ENCODE peak calls at places on chromosome 14, in six cellular contexts. One of them, this sample, is unnamed.

GRCh38 chr14:72070458-72070857 is 138.2 kb downstream of the RGS6 start:
- DNase-seq in cardiac fibroblast: no peak
- DNase-seq in HCT116: no peak
- DNase-seq in D721Med: no peak
- DNase-seq in endothelial cell: no peak
- DNase-seq in astrocyte of the spinal cord: no peak
- DNase-seq in this sample: no peak

GRCh38 chr14:101196795-101197590 is 293.5 kb upstream of the RTL1 start:
- DNase-seq in cardiac fibroblast: no peak
- DNase-seq in HCT116: no peak
- DNase-seq in D721Med: no peak
- DNase-seq in endothelial cell: no peak
- DNase-seq in astrocyte of the spinal cord: no peak
- DNase-seq in this sample: no peak

GRCh38 chr14:71372411-71372838 is 465.2 kb downstream of the PCNX1 start:
- DNase-seq in cardiac fibroblast: peak; percentile 93
- DNase-seq in HCT116: no peak
- DNase-seq in D721Med: no peak
- DNase-seq in endothelial cell: no peak
- DNase-seq in astrocyte of the spinal cord: peak; percentile 85
- DNase-seq in this sample: no peak

GRCh38 chr14:85702937-85703336 is 173.0 kb downstream of the FLRT2 start:
- DNase-seq in cardiac fibroblast: peak; percentile 22
- DNase-seq in HCT116: no peak
- DNase-seq in D721Med: no peak
- DNase-seq in endothelial cell: no peak
- DNase-seq in astrocyte of the spinal cord: peak; percentile 29
- DNase-seq in this sample: peak; percentile 6

GRCh38 chr14:74080820-74081460 is 3.3 kb downstream of the ALDH6A1 start:
- DNase-seq in cardiac fibroblast: peak; percentile 35
- DNase-seq in HCT116: no peak
- DNase-seq in D721Med: no peak
- DNase-seq in endothelial cell: no peak
- DNase-seq in astrocyte of the spinal cord: no peak
- DNase-seq in this sample: no peak

GRCh38 chr14:71121711-71122110 is 214.5 kb downstream of the PCNX1 start:
- DNase-seq in cardiac fibroblast: no peak
- DNase-seq in HCT116: no peak
- DNase-seq in D721Med: no peak
- DNase-seq in endothelial cell: no peak
- DNase-seq in astrocyte of the spinal cord: no peak
- DNase-seq in this sample: no peak

GRCh38 chr14:39302124-39302810 is 68.6 kb downstream of the MIA2 start:
- DNase-seq in cardiac fibroblast: peak; percentile 55
- DNase-seq in HCT116: no peak
- DNase-seq in D721Med: no peak
- DNase-seq in endothelial cell: no peak
- DNase-seq in astrocyte of the spinal cord: no peak
- DNase-seq in this sample: no peak

GRCh38 chr14:101557811-101558738 is 3.2 kb upstream of the DIO3 start:
- DNase-seq in cardiac fibroblast: no peak
- DNase-seq in HCT116: no peak
- DNase-seq in D721Med: no peak
- DNase-seq in endothelial cell: no peak
- DNase-seq in astrocyte of the spinal cord: no peak
- DNase-seq in this sample: no peak

GRCh38 chr14:101187816-101188570 is 284.5 kb upstream of the RTL1 start:
- DNase-seq in cardiac fibroblast: no peak
- DNase-seq in HCT116: no peak
- DNase-seq in D721Med: no peak
- DNase-seq in endothelial cell: no peak
- DNase-seq in astrocyte of the spinal cord: no peak
- DNase-seq in this sample: no peak

GRCh38 chr14:106459971-106460730 is 933.8 kb downstream of the TMEM121 start:
- DNase-seq in cardiac fibroblast: no peak
- DNase-seq in HCT116: no peak
- DNase-seq in D721Med: no peak
- DNase-seq in endothelial cell: no peak
- DNase-seq in astrocyte of the spinal cord: no peak
- DNase-seq in this sample: no peak

GRCh38 chr14:41380017-41380416 is 226.7 kb upstream of the LRFN5 start:
- DNase-seq in cardiac fibroblast: no peak
- DNase-seq in HCT116: no peak
- DNase-seq in D721Med: no peak
- DNase-seq in endothelial cell: no peak
- DNase-seq in astrocyte of the spinal cord: no peak
- DNase-seq in this sample: no peak

GRCh38 chr14:74085047-74085637 is 386 bp downstream of the LIN52 start:
- DNase-seq in cardiac fibroblast: peak; percentile 44
- DNase-seq in HCT116: no peak
- DNase-seq in D721Med: no peak
- DNase-seq in endothelial cell: no peak
- DNase-seq in astrocyte of the spinal cord: peak; percentile 38
- DNase-seq in this sample: no peak

GRCh38 chr14:77979171-77979570 is 179.3 kb downstream of the ADCK1 start:
- DNase-seq in cardiac fibroblast: no peak
- DNase-seq in HCT116: no peak
- DNase-seq in D721Med: no peak
- DNase-seq in endothelial cell: no peak
- DNase-seq in astrocyte of the spinal cord: no peak
- DNase-seq in this sample: no peak

GRCh38 chr14:56118611-56119181 is 485 bp downstream of the PELI2 start:
- DNase-seq in cardiac fibroblast: no peak
- DNase-seq in HCT116: no peak
- DNase-seq in D721Med: no peak
- DNase-seq in endothelial cell: peak; percentile 47
- DNase-seq in astrocyte of the spinal cord: no peak
- DNase-seq in this sample: no peak

GRCh38 chr14:29885988-29886387 is 41.7 kb downstream of the PRKD1 start:
- DNase-seq in cardiac fibroblast: no peak
- DNase-seq in HCT116: no peak
- DNase-seq in D721Med: no peak
- DNase-seq in endothelial cell: no peak
- DNase-seq in astrocyte of the spinal cord: no peak
- DNase-seq in this sample: no peak

GRCh38 chr14:59240356-59240755 is 51.9 kb downstream of the DAAM1 start:
- DNase-seq in cardiac fibroblast: no peak
- DNase-seq in HCT116: no peak
- DNase-seq in D721Med: no peak
- DNase-seq in endothelial cell: no peak
- DNase-seq in astrocyte of the spinal cord: no peak
- DNase-seq in this sample: no peak

GRCh38 chr14:74888164-74889158 is 6.7 kb downstream of the DLST start:
- DNase-seq in cardiac fibroblast: peak; percentile 20
- DNase-seq in HCT116: peak; percentile 4
- DNase-seq in D721Med: no peak
- DNase-seq in endothelial cell: no peak
- DNase-seq in astrocyte of the spinal cord: peak; percentile 10
- DNase-seq in this sample: no peak

GRCh38 chr14:67733609-67734008 is 31.9 kb downstream of the RDH12 start:
- DNase-seq in cardiac fibroblast: no peak
- DNase-seq in HCT116: no peak
- DNase-seq in D721Med: no peak
- DNase-seq in endothelial cell: no peak
- DNase-seq in astrocyte of the spinal cord: no peak
- DNase-seq in this sample: no peak

GRCh38 chr14:77870646-77871045 is 70.7 kb downstream of the ADCK1 start:
- DNase-seq in cardiac fibroblast: no peak
- DNase-seq in HCT116: no peak
- DNase-seq in D721Med: no peak
- DNase-seq in endothelial cell: no peak
- DNase-seq in astrocyte of the spinal cord: no peak
- DNase-seq in this sample: no peak

GRCh38 chr14:89910706-89911017 is 43.9 kb downstream of the EFCAB11 start:
- DNase-seq in cardiac fibroblast: no peak
- DNase-seq in HCT116: no peak
- DNase-seq in D721Med: no peak
- DNase-seq in endothelial cell: no peak
- DNase-seq in astrocyte of the spinal cord: no peak
- DNase-seq in this sample: no peak

GRCh38 chr14:77459072-77459723 is 1.3 kb downstream of the AHSA1 start:
- DNase-seq in cardiac fibroblast: peak; percentile 85
- DNase-seq in HCT116: peak; percentile 65
- DNase-seq in D721Med: no peak
- DNase-seq in endothelial cell: peak; percentile 72
- DNase-seq in astrocyte of the spinal cord: peak; percentile 81
- DNase-seq in this sample: peak; percentile 65

GRCh38 chr14:71478542-71478941 is 453.7 kb upstream of the RGS6 start:
- DNase-seq in cardiac fibroblast: peak; percentile 93
- DNase-seq in HCT116: no peak
- DNase-seq in D721Med: no peak
- DNase-seq in endothelial cell: no peak
- DNase-seq in astrocyte of the spinal cord: peak; percentile 73
- DNase-seq in this sample: peak; percentile 23

GRCh38 chr14:94550041-94550440 is 11.2 kb upstream of the SERPINA4 start:
- DNase-seq in cardiac fibroblast: no peak
- DNase-seq in HCT116: no peak
- DNase-seq in D721Med: no peak
- DNase-seq in endothelial cell: no peak
- DNase-seq in astrocyte of the spinal cord: no peak
- DNase-seq in this sample: no peak

GRCh38 chr14:21868442-21869046 is 194.9 kb upstream of the OR4E1 start:
- DNase-seq in cardiac fibroblast: peak; percentile 58
- DNase-seq in HCT116: peak; percentile 48
- DNase-seq in D721Med: no peak
- DNase-seq in endothelial cell: peak; percentile 76
- DNase-seq in astrocyte of the spinal cord: peak; percentile 50
- DNase-seq in this sample: peak; percentile 26

GRCh38 chr14:77281852-77282251 is 10.8 kb upstream of the NGB start:
- DNase-seq in cardiac fibroblast: no peak
- DNase-seq in HCT116: no peak
- DNase-seq in D721Med: no peak
- DNase-seq in endothelial cell: no peak
- DNase-seq in astrocyte of the spinal cord: no peak
- DNase-seq in this sample: no peak

GRCh38 chr14:37598085-37598972 is 2.9 kb downstream of the TTC6 start:
- DNase-seq in cardiac fibroblast: no peak
- DNase-seq in HCT116: no peak
- DNase-seq in D721Med: no peak
- DNase-seq in endothelial cell: no peak
- DNase-seq in astrocyte of the spinal cord: no peak
- DNase-seq in this sample: no peak

GRCh38 chr14:38143651-38144505 is 63.8 kb upstream of the SSTR1 start:
- DNase-seq in cardiac fibroblast: peak; percentile 75
- DNase-seq in HCT116: no peak
- DNase-seq in D721Med: no peak
- DNase-seq in endothelial cell: no peak
- DNase-seq in astrocyte of the spinal cord: peak; percentile 72
- DNase-seq in this sample: peak; percentile 76

GRCh38 chr14:52267501-52268190 is at the start of gene PTGDR:
- DNase-seq in cardiac fibroblast: peak; percentile 52
- DNase-seq in HCT116: no peak
- DNase-seq in D721Med: no peak
- DNase-seq in endothelial cell: peak; percentile 31
- DNase-seq in astrocyte of the spinal cord: peak; percentile 33
- DNase-seq in this sample: no peak

GRCh38 chr14:102055181-102055901 is 31.5 kb downstream of the HSP90AA1 start:
- DNase-seq in cardiac fibroblast: peak; percentile 50
- DNase-seq in HCT116: no peak
- DNase-seq in D721Med: no peak
- DNase-seq in endothelial cell: no peak
- DNase-seq in astrocyte of the spinal cord: peak; percentile 77
- DNase-seq in this sample: peak; percentile 76

GRCh38 chr14:104096751-104097700 is 11.5 kb downstream of the ASPG start:
- DNase-seq in cardiac fibroblast: no peak
- DNase-seq in HCT116: no peak
- DNase-seq in D721Med: no peak
- DNase-seq in endothelial cell: peak; percentile 46
- DNase-seq in astrocyte of the spinal cord: no peak
- DNase-seq in this sample: no peak
- TF ChIP-seq CTCF in cardiac fibroblast: no peak
- TF ChIP-seq CTCF in HCT116: peak; percentile 16
- TF ChIP-seq CTCF in D721Med: peak; percentile 39
- TF ChIP-seq CTCF in endothelial cell: no peak
- TF ChIP-seq CTCF in astrocyte of the spinal cord: no peak
- TF ChIP-seq CTCF in this sample: no peak

GRCh38 chr14:34981743-34982420 is 910 bp upstream of the SRP54 start:
- DNase-seq in cardiac fibroblast: peak; percentile 58
- DNase-seq in HCT116: peak; percentile 26
- DNase-seq in D721Med: no peak
- DNase-seq in endothelial cell: peak; percentile 52
- DNase-seq in astrocyte of the spinal cord: no peak
- DNase-seq in this sample: peak; percentile 22
- TF ChIP-seq CTCF in cardiac fibroblast: peak; percentile 49
- TF ChIP-seq CTCF in HCT116: peak; percentile 21
- TF ChIP-seq CTCF in D721Med: no peak
- TF ChIP-seq CTCF in endothelial cell: peak; percentile 18
- TF ChIP-seq CTCF in astrocyte of the spinal cord: peak; percentile 43
- TF ChIP-seq CTCF in this sample: peak; percentile 49

DNA sequence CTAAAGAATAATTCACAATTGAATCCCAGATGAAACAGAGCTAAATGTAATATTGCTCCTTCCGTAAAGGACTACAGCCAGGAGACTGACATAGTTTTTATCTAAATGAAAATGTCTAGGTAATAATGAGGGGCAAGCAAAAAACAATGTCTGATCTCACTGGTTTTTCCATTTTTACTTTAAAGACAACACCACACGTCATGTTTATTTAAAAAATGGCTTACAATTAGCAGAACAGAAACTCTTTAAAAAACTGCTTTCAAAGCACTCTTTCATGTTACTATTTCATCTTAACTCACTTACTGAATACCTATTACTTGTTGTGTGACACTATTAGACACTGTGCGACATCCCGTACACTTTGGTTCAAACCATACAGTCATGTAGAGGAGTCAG is 9.2 kb downstream of the BTBD7 start:
- DNase-seq in cardiac fibroblast: no peak
- DNase-seq in HCT116: no peak
- DNase-seq in D721Med: no peak
- DNase-seq in endothelial cell: no peak
- DNase-seq in astrocyte of the spinal cord: no peak
- DNase-seq in this sample: no peak
- TF ChIP-seq CTCF in cardiac fibroblast: no peak
- TF ChIP-seq CTCF in HCT116: no peak
- TF ChIP-seq CTCF in D721Med: no peak
- TF ChIP-seq CTCF in endothelial cell: no peak
- TF ChIP-seq CTCF in astrocyte of the spinal cord: no peak
- TF ChIP-seq CTCF in this sample: no peak

DNA sequence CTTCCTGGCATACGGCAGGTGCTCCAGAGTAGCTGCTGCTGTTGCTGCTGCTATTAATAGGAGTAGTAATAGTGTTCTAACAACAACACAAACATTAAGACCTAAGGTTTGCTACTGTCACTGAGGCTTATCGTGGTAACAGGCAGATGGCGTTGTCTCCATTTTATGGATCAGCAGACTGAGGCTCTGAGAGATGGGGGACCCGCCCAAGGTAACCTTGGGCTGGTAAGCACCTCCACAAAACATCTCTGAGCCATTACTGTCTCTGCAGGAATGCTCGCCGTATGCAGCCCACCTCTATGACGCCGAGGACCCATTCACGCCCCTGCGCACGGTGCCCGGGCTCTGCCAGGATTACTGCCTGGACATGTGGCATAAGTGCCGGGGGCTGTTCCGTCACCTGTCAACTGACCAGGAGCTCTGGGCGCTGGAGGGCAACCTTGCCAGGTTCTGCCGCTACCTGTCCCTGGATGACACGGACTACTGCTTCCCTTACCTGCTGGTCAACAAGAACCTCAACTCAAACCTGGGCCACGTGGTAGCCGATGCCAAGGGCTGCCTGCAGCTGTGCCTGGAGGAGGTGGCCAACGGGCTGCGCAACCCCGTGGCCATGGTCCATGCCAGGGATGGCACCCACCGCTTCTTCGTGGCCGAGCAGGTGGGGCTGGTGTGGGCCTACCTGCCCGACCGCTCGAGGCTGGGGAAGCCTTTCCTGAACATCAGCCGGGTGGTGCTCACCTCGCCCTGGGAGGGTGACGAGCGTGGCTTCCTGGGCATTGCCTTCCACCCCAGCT is 7.2 kb downstream of the HHIPL1 start:
- DNase-seq in cardiac fibroblast: no peak
- DNase-seq in HCT116: no peak
- DNase-seq in D721Med: no peak
- DNase-seq in endothelial cell: no peak
- DNase-seq in astrocyte of the spinal cord: no peak
- DNase-seq in this sample: no peak
- TF ChIP-seq CTCF in cardiac fibroblast: no peak
- TF ChIP-seq CTCF in HCT116: no peak
- TF ChIP-seq CTCF in D721Med: no peak
- TF ChIP-seq CTCF in endothelial cell: no peak
- TF ChIP-seq CTCF in astrocyte of the spinal cord: no peak
- TF ChIP-seq CTCF in this sample: no peak

This sample was measured in astrocyte of the cerebellum.